ENCODE peak calls at places on chromosomes 6 and 20, in five cellular contexts. H is heart right ventricle, W is RWPE2, T is hepatocyte, F is caudate nucleus. D is an unnamed sample.

GRCh38 chr20:8254911-8255582 is 123.0 kb downstream of the PLCB1 start:
- DNase-seq in T (no peak), F (no peak), H (no peak), W (no peak), D (no peak)

GRCh38 chr6:117960906-117961700 is 54.0 kb downstream of the SLC35F1 start:
- DNase-seq in W (no peak), F (no peak), T (no peak), H (no peak), D (no peak)

GRCh38 chr20:47982574-47983360 is 197.5 kb upstream of the SULF2 start:
- DNase-seq in T (no peak), H (no peak), W (peak), F (no peak), D (no peak)

GRCh38 chr20:23116301-23117089 is 30.4 kb upstream of the CD93 start:
- DNase-seq in T (peak), W (no peak), H (no peak), F (no peak), D (no peak)

GRCh38 chr20:54219751-54220426 is 12.0 kb downstream of the PFDN4 start:
- DNase-seq in H (no peak), W (no peak), F (no peak), T (peak), D (no peak)

GRCh38 chr20:17262786-17263185 is 35.9 kb downstream of the PCSK2 start:
- DNase-seq in W (no peak), T (no peak), H (no peak), F (no peak), D (no peak)

GRCh38 chr20:43532416-43533055 is 25.0 kb downstream of the L3MBTL1 start:
- DNase-seq in F (no peak), T (no peak), H (no peak), W (peak), D (no peak)

GRCh38 chr6:27795697-27796494 is 116.3 kb downstream of the OR2B2 start:
- DNase-seq in T (peak), W (no peak), H (no peak), F (no peak), D (no peak)

GRCh38 chr20:1860446-1860845 is 34.8 kb upstream of the SIRPA start:
- DNase-seq in T (no peak), H (no peak), F (no peak), W (no peak), D (no peak)

GRCh38 chr6:32146287-32146686 is 5.5 kb downstream of the PRRT1 start:
- DNase-seq in H (no peak), T (peak), F (no peak), W (no peak), D (no peak)

GRCh38 chr20:46705378-46705729 is 4.1 kb upstream of the SLC2A10 start:
- DNase-seq in W (no peak), F (no peak), T (peak), H (no peak), D (no peak)

GRCh38 chr20:58313366-58313765 is 3.9 kb downstream of the RAB22A start:
- DNase-seq in F (no peak), T (no peak), H (no peak), W (no peak), D (no peak)

GRCh38 chr6:15037253-15037652 is 208.6 kb upstream of the JARID2 start:
- DNase-seq in T (no peak), W (no peak), H (no peak), F (no peak), D (no peak)

GRCh38 chr6:6665505-6665904 is 77.0 kb downstream of the LY86 start:
- DNase-seq in F (no peak), T (no peak), W (no peak), H (no peak), D (no peak)

GRCh38 chr6:42989923-42990322 is 5.6 kb downstream of the PPP2R5D start:
- DNase-seq in T (peak), W (no peak), H (no peak), F (no peak), D (no peak)

GRCh38 chr6:21846541-21847451 is 253.2 kb downstream of the SOX4 start:
- DNase-seq in F (no peak), H (no peak), W (no peak), T (peak), D (no peak)

GRCh38 chr6:5994234-5994998 is 12.3 kb downstream of the NRN1 start:
- DNase-seq in W (no peak), H (no peak), F (no peak), T (no peak), D (no peak)

GRCh38 chr6:41488392-41489129 is 57.6 kb upstream of the FOXP4 start:
- DNase-seq in W (no peak), H (no peak), T (peak), F (no peak), D (peak)

GRCh38 chr6:30780642-30780920 is 36.2 kb upstream of the IER3 start:
- DNase-seq in W (no peak), F (no peak), H (no peak), T (no peak), D (no peak)

GRCh38 chr6:30781697-30782424 is 37.5 kb upstream of the IER3 start:
- DNase-seq in H (peak), W (peak), F (peak), T (peak), D (peak)

GRCh38 chr6:30778001-30778400 is 33.7 kb upstream of the IER3 start:
- DNase-seq in W (no peak), T (no peak), F (no peak), H (no peak), D (no peak)

GRCh38 chr6:30781362-30781696 is 37.0 kb upstream of the IER3 start:
- DNase-seq in W (no peak), H (peak), F (no peak), T (no peak), D (no peak)

DNA sequence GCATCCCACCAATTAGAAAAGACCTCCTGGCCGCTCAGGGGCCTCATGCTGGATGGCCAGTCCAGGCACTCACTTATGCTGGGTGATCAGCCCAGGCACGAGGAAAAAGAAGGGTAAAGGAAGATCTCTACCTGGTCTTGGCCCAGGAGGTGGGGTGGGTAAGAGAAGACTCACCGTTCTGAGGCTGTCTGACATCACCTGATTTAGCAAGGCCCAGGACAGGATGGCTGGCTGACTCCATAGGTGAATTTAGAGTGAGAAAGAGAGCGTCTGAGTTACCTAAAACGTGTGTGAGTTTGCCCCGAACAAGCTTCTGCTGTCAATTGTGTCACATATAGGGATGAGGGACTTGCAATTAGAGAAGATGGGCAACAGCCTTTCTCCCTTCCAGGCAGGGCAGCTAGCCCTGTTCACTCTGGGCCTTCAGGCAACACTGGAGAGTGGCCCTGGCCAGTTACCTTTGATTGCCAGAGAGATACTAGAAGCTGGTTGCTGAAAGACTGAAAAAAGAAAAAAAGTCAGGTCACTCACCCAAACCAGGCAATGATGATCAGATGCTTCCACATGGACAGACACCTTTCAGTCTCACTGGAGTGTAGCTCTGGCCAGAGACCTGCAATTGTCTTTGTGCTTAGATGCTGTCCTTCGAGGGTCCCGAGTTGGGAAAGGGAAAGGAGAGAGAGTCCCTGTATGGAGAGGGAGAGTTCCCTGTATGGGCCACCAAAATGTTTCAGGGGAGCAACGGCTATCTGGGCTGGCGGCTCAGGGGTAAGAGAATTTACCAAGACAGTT is 35.7 kb upstream of the IER3 start:
- DNase-seq in H (no peak), W (no peak), T (no peak), F (no peak), D (no peak)
- H3K27ac ChIP-seq in H (peak), W (peak), T (peak), F (no peak), D (peak)

DNA sequence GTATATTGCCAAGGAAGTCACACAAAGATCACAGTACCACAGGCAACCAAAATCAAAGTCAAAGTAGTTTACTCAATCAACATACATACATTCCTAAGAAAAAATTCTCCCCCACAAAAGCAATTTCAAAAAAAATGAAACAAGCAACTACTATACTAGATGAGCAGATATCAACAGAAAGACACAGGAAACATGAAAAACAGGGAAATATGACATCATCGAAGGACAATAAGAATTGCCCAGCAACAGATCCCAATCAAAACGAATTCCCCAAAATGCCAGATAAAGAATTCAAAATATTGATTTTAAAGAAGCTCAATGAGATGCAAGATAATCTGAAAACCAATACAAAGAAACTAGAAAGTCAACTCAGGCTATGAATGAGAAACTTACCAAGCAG is 219.7 kb upstream of the TAB2 start:
- DNase-seq in W (no peak), H (no peak), F (no peak), T (no peak), D (no peak)
- H3K27ac ChIP-seq in W (no peak), H (no peak), F (no peak), T (no peak), D (no peak)

GRCh38 chr6:89952696-89953095 is 58.4 kb downstream of the GJA10 start:
- DNase-seq in W (no peak), F (no peak), H (no peak), T (no peak), D (no peak)

GRCh38 chr6:89950446-89950845 is 56.2 kb downstream of the GJA10 start:
- DNase-seq in W (no peak), H (no peak), F (no peak), T (no peak), D (no peak)

GRCh38 chr6:89950879-89951391 is 56.7 kb downstream of the GJA10 start:
- DNase-seq in F (no peak), W (peak), T (peak), H (no peak), D (no peak)

GRCh38 chr6:89951574-89952360 is 57.5 kb downstream of the GJA10 start:
- DNase-seq in W (peak), H (no peak), T (peak), F (no peak), D (no peak)

DNA sequence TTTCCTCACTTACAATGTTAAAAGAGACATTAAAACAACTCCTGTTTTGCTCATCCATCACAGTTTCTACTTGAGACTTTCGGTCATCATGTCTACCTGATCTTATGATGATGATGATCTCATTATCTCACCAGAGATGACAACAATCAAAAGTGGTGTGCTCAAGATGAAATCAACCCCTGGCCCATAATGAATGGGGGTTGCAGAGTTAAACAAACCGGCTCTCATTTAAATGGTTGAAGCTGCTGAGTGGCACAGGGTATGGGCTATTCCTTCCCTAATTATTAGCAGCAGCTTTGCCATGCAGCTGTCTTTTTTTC is 58.1 kb downstream of the GJA10 start:
- DNase-seq in F (no peak), W (no peak), T (no peak), H (no peak), D (no peak)
- H3K27ac ChIP-seq in F (no peak), W (peak), T (no peak), H (no peak), D (no peak)

GRCh38 chr6:89278956-89279355 is 36.1 kb downstream of the GABRR2 start:
- DNase-seq in H (no peak), W (no peak), T (no peak), F (no peak), D (no peak)
- H3K27ac ChIP-seq in H (no peak), W (no peak), T (no peak), F (no peak), D (no peak)

GRCh38 chr20:38927902-38928578 is 1.8 kb downstream of the FAM83D start:
- DNase-seq in H (no peak), T (no peak), W (no peak), F (no peak), D (no peak)
- H3K27ac ChIP-seq in H (no peak), T (no peak), W (peak), F (no peak), D (no peak)

GRCh38 chr20:45467172-45467571 is 2.4 kb upstream of the WFDC2 start:
- DNase-seq in F (no peak), H (no peak), W (no peak), T (no peak), D (no peak)

GRCh38 chr20:45463709-45464108 is 5.8 kb upstream of the WFDC2 start:
- DNase-seq in F (no peak), H (no peak), T (no peak), W (no peak), D (no peak)

GRCh38 chr20:45467861-45468260 is 1.7 kb upstream of the WFDC2 start:
- DNase-seq in F (peak), H (no peak), W (peak), T (no peak), D (no peak)

GRCh38 chr20:45463113-45463512 is 6.4 kb upstream of the WFDC2 start:
- DNase-seq in T (no peak), H (no peak), F (no peak), W (no peak), D (no peak)

GRCh38 chr20:45465492-45466266 is 3.9 kb upstream of the WFDC2 start:
- DNase-seq in F (no peak), T (no peak), W (peak), H (no peak), D (no peak)
- H3K27ac ChIP-seq in F (no peak), T (no peak), W (no peak), H (no peak), D (no peak)

DNA sequence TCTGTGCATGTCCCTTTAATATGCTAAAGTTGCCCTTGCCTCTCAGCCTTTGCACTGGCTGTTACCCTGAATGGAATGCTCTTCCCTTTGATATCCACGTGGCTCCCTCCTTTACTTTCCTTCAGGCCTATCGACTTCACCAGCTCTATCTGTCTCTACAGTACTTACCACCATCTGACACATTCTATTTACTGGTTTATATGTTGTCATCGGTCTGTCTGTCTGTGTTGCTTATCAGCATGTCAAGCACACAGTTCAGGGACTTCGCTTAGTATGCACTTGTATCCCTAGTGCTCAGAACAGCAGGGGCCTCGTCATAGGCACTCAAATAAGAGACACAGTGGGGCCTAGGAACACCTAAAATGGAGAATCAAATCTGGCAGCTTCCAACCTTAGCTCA is 35.2 kb upstream of the RNF24 start:
- DNase-seq in W (no peak), H (no peak), T (no peak), F (no peak), D (no peak)
- H3K27ac ChIP-seq in W (no peak), H (no peak), T (no peak), F (no peak), D (no peak)